ENCODE peak calls at places on chromosomes 4 and X, in five cellular contexts. L, Q, J, X and T are unnamed samples.

GRCh38 chr4:53593765-53594164 is 2.5 kb upstream of the LNX1 start:
- DNase-seq in J (no peak), Q (no peak), L (no peak), X (peak), T (no peak)

GRCh38 chr4:7060346-7061150 is 7.3 kb downstream of the GRPEL1 start:
- DNase-seq in Q (no peak), J (no peak), X (no peak), L (no peak), T (no peak)

GRCh38 chr4:67809502-67809901 is 55.3 kb upstream of the GNRHR start:
- DNase-seq in L (no peak), Q (no peak), X (no peak), J (no peak), T (no peak)

GRCh38 chr4:15354790-15355418 is 72.9 kb upstream of the C1QTNF7 start:
- DNase-seq in J (peak), Q (peak), X (no peak), L (no peak), T (no peak)

GRCh38 chr4:37748546-37748945 is 62.4 kb upstream of the RELL1 start:
- DNase-seq in X (peak), L (no peak), J (no peak), Q (peak), T (no peak)

GRCh38 chr4:29948858-29949257 is 771.3 kb upstream of the PCDH7 start:
- DNase-seq in X (no peak), L (no peak), Q (no peak), J (no peak), T (no peak)

GRCh38 chr4:98199247-98199646 is 56.0 kb upstream of the STPG2 start:
- DNase-seq in Q (no peak), X (no peak), L (no peak), J (no peak), T (no peak)

GRCh38 chr4:58144721-58145120 is 1034.5 kb upstream of the IGFBP7 start:
- DNase-seq in Q (no peak), L (no peak), J (no peak), X (no peak), T (no peak)

GRCh38 chrX:3299626-3300025 is 46.8 kb downstream of the MXRA5 start:
- DNase-seq in L (no peak), Q (no peak), X (no peak), J (no peak), T (no peak)

GRCh38 chr4:122279670-122280069 is 99.1 kb upstream of the ADAD1 start:
- DNase-seq in J (no peak), X (no peak), Q (no peak), L (no peak), T (no peak)

GRCh38 chrX:12779534-12779933 is 11.7 kb upstream of the PRPS2 start:
- DNase-seq in J (no peak), L (no peak), X (no peak), Q (no peak), T (no peak)

GRCh38 chr4:155025762-155026457 is 182.5 kb upstream of the NPY2R start:
- DNase-seq in X (peak), L (no peak), J (no peak), Q (no peak), T (no peak)

GRCh38 chr4:109912706-109913621 is at the start of gene EGF:
- DNase-seq in L (no peak), X (peak), Q (no peak), J (no peak), T (no peak)

GRCh38 chrX:149470960-149471359 is 34.1 kb downstream of the IDS start:
- DNase-seq in X (peak), L (peak), Q (peak), J (peak), T (peak)

GRCh38 chr4:73205482-73205881 is 53.1 kb downstream of the ANKRD17 start:
- DNase-seq in L (no peak), J (no peak), Q (no peak), X (no peak), T (no peak)

GRCh38 chr4:119683518-119683917 is 54.9 kb upstream of the PDE5A start:
- DNase-seq in L (no peak), X (no peak), J (no peak), Q (no peak), T (no peak)

GRCh38 chr4:29153642-29154041 is 1566.5 kb upstream of the PCDH7 start:
- DNase-seq in J (no peak), L (no peak), X (peak), Q (no peak), T (no peak)

GRCh38 chrX:150205011-150205410 is 158.1 kb upstream of the MAMLD1 start:
- DNase-seq in J (peak), X (no peak), L (no peak), Q (no peak), T (no peak)

GRCh38 chr4:25485104-25485503 is 108.0 kb downstream of the ANAPC4 start:
- DNase-seq in L (no peak), Q (peak), J (no peak), X (no peak), T (no peak)

GRCh38 chrX:141439651-141440050 is 144.9 kb downstream of the SPANXA1 start:
- DNase-seq in L (no peak), J (no peak), X (no peak), Q (no peak), T (no peak)

GRCh38 chr4:124278477-124278876 is 434.1 kb downstream of the ANKRD50 start:
- DNase-seq in J (no peak), Q (no peak), X (no peak), L (no peak), T (no peak)

GRCh38 chr4:21113496-21114213 is 413.4 kb downstream of the PACRGL start:
- DNase-seq in Q (no peak), L (no peak), J (no peak), X (no peak), T (no peak)

GRCh38 chrX:17812763-17813162 is 48.3 kb downstream of the RAI2 start:
- DNase-seq in J (no peak), Q (peak), X (peak), L (no peak), T (no peak)

GRCh38 chr4:97475621-97476020 is 667.7 kb downstream of the STPG2 start:
- DNase-seq in X (no peak), Q (no peak), L (no peak), J (no peak), T (no peak)

GRCh38 chrX:96763608-96764007 is 79.0 kb downstream of the DIAPH2 start:
- DNase-seq in Q (no peak), J (no peak), L (no peak), X (no peak), T (no peak)

GRCh38 chr4:140186651-140187315 is 32.8 kb upstream of the MAML3 start:
- DNase-seq in L (no peak), X (no peak), Q (no peak), J (no peak), T (no peak)

GRCh38 chr4:154084864-154085263 is 296.0 kb upstream of the SFRP2 start:
- DNase-seq in J (no peak), Q (no peak), X (no peak), L (no peak), T (no peak)

GRCh38 chrX:23749576-23749975 is 6.5 kb upstream of the ACOT9 start:
- DNase-seq in L (no peak), X (no peak), Q (no peak), J (peak), T (no peak)

GRCh38 chr4:88610771-88611170 is 18.5 kb downstream of the HERC3 start:
- DNase-seq in Q (no peak), L (no peak), X (no peak), J (peak), T (no peak)

GRCh38 chr4:89800527-89801103 is 36.3 kb downstream of the SNCA start:
- DNase-seq in L (no peak), J (no peak), Q (no peak), X (no peak), T (no peak)

GRCh38 chr4:140645614-140646412 is 77.1 kb upstream of the UCP1 start:
- DNase-seq in Q (no peak), L (no peak), X (no peak), J (no peak), T (no peak)

GRCh38 chr4:67437974-67438713 is 107.2 kb downstream of the CENPC start:
- DNase-seq in J (no peak), X (peak), L (no peak), Q (no peak), T (no peak)

GRCh38 chr4:118352843-118353373 is at the start of gene PRSS12:
- DNase-seq in X (peak), L (peak), Q (no peak), J (peak), T (peak)

GRCh38 chrX:101037231-101037630 is 14.7 kb downstream of the TRMT2B start:
- DNase-seq in L (no peak), J (no peak), X (no peak), Q (no peak), T (no peak)

GRCh38 chr4:3202836-3203820 is 45.8 kb upstream of the MSANTD1 start:
- DNase-seq in J (peak), L (no peak), Q (no peak), X (no peak), T (no peak)

GRCh38 chr4:34733185-34733916 is 1511.0 kb downstream of the ARAP2 start:
- DNase-seq in Q (no peak), J (no peak), L (no peak), X (no peak), T (no peak)

GRCh38 chr4:17347445-17347844 is 164.4 kb downstream of the QDPR start:
- DNase-seq in L (no peak), X (peak), Q (peak), J (no peak), T (no peak)

GRCh38 chrX:154517101-154517781 is 1.2 kb upstream of the FAM3A start:
- DNase-seq in Q (no peak), X (no peak), J (no peak), L (no peak), T (no peak)

GRCh38 chr4:168589154-168589553 is 92.3 kb downstream of the PALLD start:
- DNase-seq in L (no peak), X (peak), J (no peak), Q (no peak), T (no peak)

DNA sequence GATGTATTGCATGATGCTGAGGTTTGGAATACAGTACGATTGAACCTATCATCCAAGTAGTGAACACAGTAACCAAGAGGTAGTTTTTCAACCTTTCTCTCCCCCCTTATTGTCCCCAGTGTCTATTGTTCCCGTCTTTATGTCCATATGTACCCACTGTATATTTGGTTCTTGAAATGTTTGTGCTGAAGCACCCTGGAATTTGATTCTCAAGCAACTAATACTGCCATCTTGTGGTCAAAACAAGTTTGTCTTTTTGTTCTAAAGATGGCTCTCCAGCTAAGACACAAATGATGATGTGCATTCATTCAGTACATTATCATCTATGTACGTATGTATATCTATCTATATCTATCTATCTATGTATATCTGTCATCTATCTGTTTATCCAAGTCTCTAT is 33.5 kb upstream of the DCX start:
- DNase-seq in Q (peak), X (peak), J (no peak), L (no peak), T (no peak)
- TF ChIP-seq CTCF in Q (peak), X (peak), J (no peak), L (peak), T (peak)

GRCh38 chr4:76639292-76639691 is 204.3 kb downstream of the SHROOM3 start:
- DNase-seq in Q (no peak), X (no peak), J (no peak), L (no peak), T (no peak)

GRCh38 chr4:76637704-76638361 is 202.8 kb downstream of the SHROOM3 start:
- DNase-seq in X (peak), L (no peak), J (no peak), Q (no peak), T (no peak)

GRCh38 chr4:76630748-76631147 is 195.7 kb downstream of the SHROOM3 start:
- DNase-seq in J (no peak), L (no peak), X (no peak), Q (no peak), T (no peak)

DNA sequence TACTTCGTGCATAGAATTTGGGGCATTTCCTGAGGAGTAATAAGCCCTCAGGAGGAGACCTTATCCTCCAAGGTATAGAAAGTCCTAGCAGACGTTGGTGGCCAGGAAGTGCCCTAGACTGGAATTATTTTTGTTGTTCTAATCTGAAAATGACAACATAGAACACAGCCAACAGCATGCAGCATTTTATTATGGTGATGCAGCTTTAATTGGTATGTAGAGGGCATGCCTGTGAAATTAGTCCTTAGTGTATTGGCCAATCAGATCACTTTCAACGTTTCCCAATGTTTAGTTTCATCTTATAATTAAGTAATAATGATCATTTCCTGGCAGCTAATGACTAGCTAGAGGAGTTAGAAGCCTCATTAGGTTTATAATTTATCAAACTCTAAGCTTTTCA is 199.2 kb downstream of the SHROOM3 start:
- DNase-seq in J (no peak), L (no peak), Q (no peak), X (peak), T (no peak)
- TF ChIP-seq CTCF in J (no peak), L (no peak), Q (no peak), X (no peak), T (no peak)

GRCh38 chr4:111630705-111631104 is 514.5 kb upstream of the FAM241A start:
- DNase-seq in J (no peak), Q (peak), L (no peak), X (peak), T (no peak)
- TF ChIP-seq CTCF in J (no peak), Q (peak), L (no peak), X (peak), T (no peak)

GRCh38 chr4:61545902-61546498 is 345.9 kb downstream of the ADGRL3 start:
- DNase-seq in L (no peak), X (no peak), J (no peak), Q (no peak), T (no peak)

GRCh38 chr4:61543976-61544375 is 343.9 kb downstream of the ADGRL3 start:
- DNase-seq in L (no peak), J (no peak), X (no peak), Q (no peak), T (no peak)

GRCh38 chr4:61540944-61541343 is 340.8 kb downstream of the ADGRL3 start:
- DNase-seq in Q (no peak), L (no peak), X (no peak), J (no peak), T (no peak)

DNA sequence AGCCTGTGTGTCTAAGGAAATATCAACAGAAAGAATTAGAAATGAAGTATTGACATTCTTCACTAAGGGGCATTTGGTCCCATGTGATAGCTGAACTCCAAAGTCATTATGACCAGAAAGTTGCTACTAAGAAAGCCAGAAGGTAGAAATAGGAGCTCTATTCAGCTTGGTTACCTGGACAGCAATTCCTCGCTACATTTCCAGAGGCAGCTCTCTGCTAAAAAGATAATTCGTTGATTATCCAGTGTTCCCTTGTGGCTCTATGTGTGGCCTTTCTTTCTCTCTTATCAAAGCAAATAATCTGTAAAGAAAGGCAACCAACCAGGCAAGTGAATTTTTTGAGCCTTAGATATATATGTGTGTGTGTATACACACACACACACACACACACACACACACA is 341.3 kb downstream of the ADGRL3 start:
- DNase-seq in J (no peak), Q (no peak), L (no peak), X (no peak), T (no peak)
- TF ChIP-seq CTCF in J (no peak), Q (no peak), L (no peak), X (no peak), T (no peak)

GRCh38 chr4:142983612-142984011 is 137.5 kb upstream of the INPP4B start:
- DNase-seq in L (no peak), X (no peak), Q (no peak), J (no peak), T (no peak)
- TF ChIP-seq CTCF in L (no peak), X (no peak), Q (no peak), J (no peak), T (no peak)

GRCh38 chr4:95580226-95580625 is 31.5 kb upstream of the UNC5C start:
- DNase-seq in J (no peak), Q (no peak), X (no peak), L (no peak), T (no peak)
- TF ChIP-seq CTCF in J (no peak), Q (no peak), X (no peak), L (no peak), T (no peak)

GRCh38 chrX:31483336-31483735 is 411.5 kb upstream of the FTHL17 start:
- DNase-seq in X (no peak), Q (no peak), J (no peak), L (no peak), T (no peak)

GRCh38 chrX:31480696-31481095 is 408.9 kb upstream of the FTHL17 start:
- DNase-seq in X (no peak), J (no peak), Q (no peak), L (no peak), T (no peak)
- TF ChIP-seq CTCF in X (no peak), J (no peak), Q (no peak), L (no peak), T (no peak)

DNA sequence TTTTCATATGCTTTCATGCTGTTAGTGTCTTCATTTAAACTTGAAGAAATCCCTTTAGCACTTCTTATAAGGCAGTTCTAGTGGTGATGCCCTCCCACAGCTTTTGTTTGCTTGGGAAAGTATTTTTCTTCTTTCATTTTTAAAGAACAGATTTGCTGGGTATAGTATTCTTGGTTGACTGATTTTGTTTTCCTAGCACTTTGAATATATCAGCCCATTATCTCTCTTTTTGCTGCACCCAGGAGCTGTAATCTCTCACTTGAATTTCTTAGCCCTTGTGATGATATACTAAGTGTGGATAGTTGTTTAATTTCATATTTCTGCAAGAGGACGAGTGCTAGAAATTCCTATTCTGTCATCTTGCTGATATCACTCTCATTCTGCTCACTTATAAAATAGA is 283.7 kb downstream of the GPAT3 start:
- DNase-seq in J (no peak), L (no peak), X (no peak), Q (no peak), T (no peak)
- TF ChIP-seq CTCF in J (no peak), L (no peak), X (no peak), Q (no peak), T (no peak)

GRCh38 chr4:82429728-82430192 is 502 bp downstream of the HNRNPDL start:
- DNase-seq in L (peak), X (no peak), Q (no peak), J (no peak), T (no peak)
- TF ChIP-seq CTCF in L (peak), X (no peak), Q (peak), J (no peak), T (peak)